ENCODE peak calls at places on chromosomes 7 and 10, in eight cellular contexts. One of them, this sample, is unnamed.

GRCh38 chr7:117047496-117047895 is 94.2 kb downstream of the ST7 start:
- DNase-seq in esophagus squamous epithelium: no peak
- DNase-seq in GDM1: no peak
- DNase-seq in caudate nucleus: no peak
- DNase-seq in GM12891: no peak
- DNase-seq in head of caudate nucleus: no peak
- DNase-seq in NCI-H1092 treated with DMSO at 0.1 percent for 48 hours: no peak
- DNase-seq in T-helper 9 cell: no peak
- DNase-seq in this sample: no peak

GRCh38 chr10:92385836-92386235 is 94.9 kb downstream of the MARCHF5 start:
- DNase-seq in NCI-H1092 treated with DMSO at 0.1 percent for 48 hours: no peak
- DNase-seq in head of caudate nucleus: no peak
- DNase-seq in caudate nucleus: no peak
- DNase-seq in esophagus squamous epithelium: no peak
- DNase-seq in GM12891: no peak
- DNase-seq in GDM1: no peak
- DNase-seq in T-helper 9 cell: no peak
- DNase-seq in this sample: no peak

GRCh38 chr10:88991161-88991899 is 732 bp downstream of the FAS start:
- DNase-seq in GM12891: no peak
- DNase-seq in esophagus squamous epithelium: no peak
- DNase-seq in GDM1: peak
- DNase-seq in T-helper 9 cell: peak
- DNase-seq in head of caudate nucleus: peak
- DNase-seq in NCI-H1092 treated with DMSO at 0.1 percent for 48 hours: no peak
- DNase-seq in caudate nucleus: peak
- DNase-seq in this sample: peak

GRCh38 chr10:33722067-33722466 is 387.6 kb upstream of the NRP1 start:
- DNase-seq in T-helper 9 cell: no peak
- DNase-seq in NCI-H1092 treated with DMSO at 0.1 percent for 48 hours: no peak
- DNase-seq in GDM1: no peak
- DNase-seq in GM12891: no peak
- DNase-seq in esophagus squamous epithelium: no peak
- DNase-seq in head of caudate nucleus: no peak
- DNase-seq in caudate nucleus: no peak
- DNase-seq in this sample: no peak

GRCh38 chr7:126302639-126303038 is 950.1 kb downstream of the GRM8 start:
- DNase-seq in T-helper 9 cell: no peak
- DNase-seq in caudate nucleus: no peak
- DNase-seq in GDM1: no peak
- DNase-seq in head of caudate nucleus: no peak
- DNase-seq in NCI-H1092 treated with DMSO at 0.1 percent for 48 hours: no peak
- DNase-seq in GM12891: no peak
- DNase-seq in esophagus squamous epithelium: no peak
- DNase-seq in this sample: no peak

GRCh38 chr10:115981056-115981455 is 291.9 kb downstream of the GFRA1 start:
- DNase-seq in T-helper 9 cell: no peak
- DNase-seq in NCI-H1092 treated with DMSO at 0.1 percent for 48 hours: peak
- DNase-seq in GDM1: no peak
- DNase-seq in caudate nucleus: no peak
- DNase-seq in esophagus squamous epithelium: no peak
- DNase-seq in GM12891: no peak
- DNase-seq in head of caudate nucleus: no peak
- DNase-seq in this sample: no peak

GRCh38 chr7:82406937-82407336 is 36.6 kb downstream of the CACNA2D1 start:
- DNase-seq in caudate nucleus: no peak
- DNase-seq in T-helper 9 cell: no peak
- DNase-seq in GDM1: no peak
- DNase-seq in NCI-H1092 treated with DMSO at 0.1 percent for 48 hours: no peak
- DNase-seq in GM12891: no peak
- DNase-seq in esophagus squamous epithelium: no peak
- DNase-seq in head of caudate nucleus: no peak
- DNase-seq in this sample: no peak

GRCh38 chr7:155262010-155262409 is 35.7 kb upstream of the INSIG1 start:
- DNase-seq in T-helper 9 cell: no peak
- DNase-seq in esophagus squamous epithelium: no peak
- DNase-seq in caudate nucleus: no peak
- DNase-seq in NCI-H1092 treated with DMSO at 0.1 percent for 48 hours: no peak
- DNase-seq in GM12891: no peak
- DNase-seq in head of caudate nucleus: no peak
- DNase-seq in GDM1: no peak
- DNase-seq in this sample: no peak

GRCh38 chr7:45099891-45100760 is 11.4 kb upstream of the NACAD start:
- DNase-seq in T-helper 9 cell: no peak
- DNase-seq in esophagus squamous epithelium: no peak
- DNase-seq in NCI-H1092 treated with DMSO at 0.1 percent for 48 hours: no peak
- DNase-seq in caudate nucleus: no peak
- DNase-seq in GM12891: no peak
- DNase-seq in head of caudate nucleus: no peak
- DNase-seq in GDM1: no peak
- DNase-seq in this sample: no peak

GRCh38 chr7:32164341-32164996 is 94.3 kb upstream of the PDE1C start:
- DNase-seq in NCI-H1092 treated with DMSO at 0.1 percent for 48 hours: peak
- DNase-seq in T-helper 9 cell: no peak
- DNase-seq in GDM1: no peak
- DNase-seq in head of caudate nucleus: peak
- DNase-seq in caudate nucleus: no peak
- DNase-seq in GM12891: no peak
- DNase-seq in esophagus squamous epithelium: no peak
- DNase-seq in this sample: no peak

GRCh38 chr7:130890176-130891020 is 156.4 kb upstream of the KLF14 start:
- DNase-seq in T-helper 9 cell: no peak
- DNase-seq in caudate nucleus: no peak
- DNase-seq in esophagus squamous epithelium: no peak
- DNase-seq in GM12891: no peak
- DNase-seq in head of caudate nucleus: no peak
- DNase-seq in NCI-H1092 treated with DMSO at 0.1 percent for 48 hours: no peak
- DNase-seq in GDM1: no peak
- DNase-seq in this sample: no peak

GRCh38 chr10:122142652-122143237 is 128.4 kb upstream of the BTBD16 start:
- DNase-seq in GM12891: peak
- DNase-seq in caudate nucleus: peak
- DNase-seq in GDM1: no peak
- DNase-seq in T-helper 9 cell: no peak
- DNase-seq in NCI-H1092 treated with DMSO at 0.1 percent for 48 hours: no peak
- DNase-seq in esophagus squamous epithelium: no peak
- DNase-seq in head of caudate nucleus: peak
- DNase-seq in this sample: no peak

GRCh38 chr7:130958846-130959245 is 224.8 kb upstream of the KLF14 start:
- DNase-seq in esophagus squamous epithelium: no peak
- DNase-seq in T-helper 9 cell: no peak
- DNase-seq in NCI-H1092 treated with DMSO at 0.1 percent for 48 hours: no peak
- DNase-seq in head of caudate nucleus: no peak
- DNase-seq in GDM1: no peak
- DNase-seq in GM12891: no peak
- DNase-seq in caudate nucleus: no peak
- DNase-seq in this sample: no peak

GRCh38 chr7:3197567-3198212 is 103.4 kb upstream of the SDK1 start:
- DNase-seq in NCI-H1092 treated with DMSO at 0.1 percent for 48 hours: no peak
- DNase-seq in head of caudate nucleus: no peak
- DNase-seq in GDM1: no peak
- DNase-seq in T-helper 9 cell: no peak
- DNase-seq in esophagus squamous epithelium: no peak
- DNase-seq in GM12891: no peak
- DNase-seq in caudate nucleus: no peak
- DNase-seq in this sample: no peak

GRCh38 chr10:113957013-113957412 is 86.7 kb upstream of the ADRB1 start:
- DNase-seq in head of caudate nucleus: no peak
- DNase-seq in GM12891: no peak
- DNase-seq in GDM1: no peak
- DNase-seq in caudate nucleus: no peak
- DNase-seq in esophagus squamous epithelium: no peak
- DNase-seq in T-helper 9 cell: no peak
- DNase-seq in NCI-H1092 treated with DMSO at 0.1 percent for 48 hours: no peak
- DNase-seq in this sample: no peak

GRCh38 chr10:133471300-133472109 is 17.8 kb downstream of the SCART1 start:
- DNase-seq in T-helper 9 cell: no peak
- DNase-seq in GDM1: no peak
- DNase-seq in esophagus squamous epithelium: no peak
- DNase-seq in GM12891: no peak
- DNase-seq in NCI-H1092 treated with DMSO at 0.1 percent for 48 hours: no peak
- DNase-seq in caudate nucleus: no peak
- DNase-seq in head of caudate nucleus: no peak
- DNase-seq in this sample: no peak

GRCh38 chr10:98432330-98432729 is 14.4 kb downstream of the HPS1 start:
- DNase-seq in caudate nucleus: no peak
- DNase-seq in head of caudate nucleus: no peak
- DNase-seq in NCI-H1092 treated with DMSO at 0.1 percent for 48 hours: no peak
- DNase-seq in T-helper 9 cell: no peak
- DNase-seq in esophagus squamous epithelium: no peak
- DNase-seq in GM12891: no peak
- DNase-seq in GDM1: no peak
- DNase-seq in this sample: no peak

GRCh38 chr7:128814496-128814895 is 15.7 kb upstream of the FLNC start:
- DNase-seq in caudate nucleus: peak
- DNase-seq in NCI-H1092 treated with DMSO at 0.1 percent for 48 hours: no peak
- DNase-seq in GM12891: no peak
- DNase-seq in GDM1: no peak
- DNase-seq in esophagus squamous epithelium: no peak
- DNase-seq in head of caudate nucleus: peak
- DNase-seq in T-helper 9 cell: no peak
- DNase-seq in this sample: no peak

GRCh38 chr7:128869944-128870285 is 7.3 kb downstream of the ATP6V1F start:
- DNase-seq in head of caudate nucleus: no peak
- DNase-seq in esophagus squamous epithelium: no peak
- DNase-seq in T-helper 9 cell: no peak
- DNase-seq in GDM1: no peak
- DNase-seq in NCI-H1092 treated with DMSO at 0.1 percent for 48 hours: no peak
- DNase-seq in caudate nucleus: no peak
- DNase-seq in GM12891: no peak
- DNase-seq in this sample: no peak